ENCODE peak calls at places on chromosomes 5 and 9, in eight cellular contexts. One of them, this sample, is unnamed.
A peak's percentile ranks its signal among the peaks of the same experiment; 100 is the strongest.

GRCh38 chr5:34522599-34523381 is 133.3 kb upstream of the RAI14 start:
- DNase-seq in DMS79 treated with DMSO at 0.1 percent for 48 hours: peak; percentile 36
- DNase-seq in NCI-H2171: peak; percentile 65
- DNase-seq in left kidney: peak; percentile 88
- DNase-seq in caudate nucleus: peak; percentile 13
- DNase-seq in amniotic stem cell: peak; percentile 81
- DNase-seq in HTR-8/SVneo: peak; percentile 92
- DNase-seq in iPS DF 19.7: peak; percentile 96
- DNase-seq in this sample: no peak

GRCh38 chr5:140239939-140240700 is 62.8 kb downstream of the PFDN1 start:
- DNase-seq in HTR-8/SVneo: peak; percentile 62
- DNase-seq in caudate nucleus: no peak
- DNase-seq in DMS79 treated with DMSO at 0.1 percent for 48 hours: no peak
- DNase-seq in left kidney: peak; percentile 82
- DNase-seq in amniotic stem cell: peak; percentile 20
- DNase-seq in NCI-H2171: no peak
- DNase-seq in iPS DF 19.7: peak; percentile 57
- DNase-seq in this sample: no peak

GRCh38 chr5:172477466-172477865 is 23.1 kb upstream of the SH3PXD2B start:
- DNase-seq in left kidney: no peak
- DNase-seq in NCI-H2171: no peak
- DNase-seq in caudate nucleus: no peak
- DNase-seq in HTR-8/SVneo: no peak
- DNase-seq in DMS79 treated with DMSO at 0.1 percent for 48 hours: no peak
- DNase-seq in iPS DF 19.7: no peak
- DNase-seq in amniotic stem cell: no peak
- DNase-seq in this sample: no peak

GRCh38 chr9:137305060-137305787 is 3.2 kb upstream of the NRARP start:
- DNase-seq in left kidney: peak; percentile 91
- DNase-seq in amniotic stem cell: no peak
- DNase-seq in NCI-H2171: peak; percentile 82
- DNase-seq in caudate nucleus: no peak
- DNase-seq in iPS DF 19.7: no peak
- DNase-seq in HTR-8/SVneo: no peak
- DNase-seq in DMS79 treated with DMSO at 0.1 percent for 48 hours: peak; percentile 76
- DNase-seq in this sample: no peak

GRCh38 chr5:140262839-140263238 is 40.1 kb downstream of the PFDN1 start:
- DNase-seq in DMS79 treated with DMSO at 0.1 percent for 48 hours: peak; percentile 4
- DNase-seq in caudate nucleus: no peak
- DNase-seq in amniotic stem cell: no peak
- DNase-seq in NCI-H2171: no peak
- DNase-seq in iPS DF 19.7: no peak
- DNase-seq in HTR-8/SVneo: no peak
- DNase-seq in left kidney: no peak
- DNase-seq in this sample: no peak

GRCh38 chr9:27539479-27540441 is 10.1 kb upstream of the MOB3B start:
- DNase-seq in iPS DF 19.7: no peak
- DNase-seq in NCI-H2171: no peak
- DNase-seq in caudate nucleus: no peak
- DNase-seq in DMS79 treated with DMSO at 0.1 percent for 48 hours: no peak
- DNase-seq in HTR-8/SVneo: no peak
- DNase-seq in amniotic stem cell: no peak
- DNase-seq in left kidney: no peak
- DNase-seq in this sample: no peak

GRCh38 chr5:133967715-133968056 is 739 bp downstream of the C5orf15 start:
- DNase-seq in caudate nucleus: no peak
- DNase-seq in DMS79 treated with DMSO at 0.1 percent for 48 hours: no peak
- DNase-seq in amniotic stem cell: no peak
- DNase-seq in HTR-8/SVneo: no peak
- DNase-seq in left kidney: peak; percentile 52
- DNase-seq in iPS DF 19.7: no peak
- DNase-seq in NCI-H2171: no peak
- DNase-seq in this sample: no peak

GRCh38 chr5:181164076-181164952 is 16.9 kb downstream of the OR2V2 start:
- DNase-seq in amniotic stem cell: no peak
- DNase-seq in left kidney: no peak
- DNase-seq in DMS79 treated with DMSO at 0.1 percent for 48 hours: no peak
- DNase-seq in caudate nucleus: no peak
- DNase-seq in NCI-H2171: no peak
- DNase-seq in HTR-8/SVneo: no peak
- DNase-seq in iPS DF 19.7: no peak
- DNase-seq in this sample: no peak

GRCh38 chr9:115098226-115098965 is 19.6 kb downstream of the TNC start:
- DNase-seq in caudate nucleus: no peak
- DNase-seq in DMS79 treated with DMSO at 0.1 percent for 48 hours: no peak
- DNase-seq in iPS DF 19.7: no peak
- DNase-seq in left kidney: peak; percentile 91
- DNase-seq in HTR-8/SVneo: no peak
- DNase-seq in amniotic stem cell: no peak
- DNase-seq in NCI-H2171: no peak
- DNase-seq in this sample: no peak

GRCh38 chr5:173644700-173645436 is 28.4 kb upstream of the BOD1 start:
- DNase-seq in left kidney: no peak
- DNase-seq in HTR-8/SVneo: no peak
- DNase-seq in iPS DF 19.7: no peak
- DNase-seq in amniotic stem cell: no peak
- DNase-seq in DMS79 treated with DMSO at 0.1 percent for 48 hours: no peak
- DNase-seq in caudate nucleus: no peak
- DNase-seq in NCI-H2171: no peak
- DNase-seq in this sample: no peak

GRCh38 chr9:6512085-6512657 is 99.2 kb downstream of the UHRF2 start:
- DNase-seq in HTR-8/SVneo: no peak
- DNase-seq in NCI-H2171: no peak
- DNase-seq in caudate nucleus: no peak
- DNase-seq in DMS79 treated with DMSO at 0.1 percent for 48 hours: no peak
- DNase-seq in iPS DF 19.7: no peak
- DNase-seq in amniotic stem cell: no peak
- DNase-seq in left kidney: no peak
- DNase-seq in this sample: no peak

GRCh38 chr9:38687389-38687842 is 32.5 kb downstream of the FAM240B start:
- DNase-seq in left kidney: peak; percentile 75
- DNase-seq in NCI-H2171: no peak
- DNase-seq in iPS DF 19.7: no peak
- DNase-seq in amniotic stem cell: no peak
- DNase-seq in DMS79 treated with DMSO at 0.1 percent for 48 hours: peak; percentile 88
- DNase-seq in caudate nucleus: no peak
- DNase-seq in HTR-8/SVneo: no peak
- DNase-seq in this sample: no peak

GRCh38 chr9:108486791-108487190 is 369.0 kb downstream of the ACTL7B start:
- DNase-seq in iPS DF 19.7: no peak
- DNase-seq in left kidney: peak; percentile 3
- DNase-seq in DMS79 treated with DMSO at 0.1 percent for 48 hours: no peak
- DNase-seq in amniotic stem cell: no peak
- DNase-seq in caudate nucleus: no peak
- DNase-seq in NCI-H2171: no peak
- DNase-seq in HTR-8/SVneo: no peak
- DNase-seq in this sample: no peak

GRCh38 chr9:119792242-119792641 is 423.0 kb upstream of the BRINP1 start:
- DNase-seq in DMS79 treated with DMSO at 0.1 percent for 48 hours: no peak
- DNase-seq in iPS DF 19.7: no peak
- DNase-seq in NCI-H2171: no peak
- DNase-seq in HTR-8/SVneo: no peak
- DNase-seq in amniotic stem cell: no peak
- DNase-seq in caudate nucleus: no peak
- DNase-seq in left kidney: no peak
- DNase-seq in this sample: no peak

GRCh38 chr5:113293613-113294340 is 141.0 kb downstream of the TSSK1B start:
- DNase-seq in left kidney: peak; percentile 72
- DNase-seq in iPS DF 19.7: no peak
- DNase-seq in DMS79 treated with DMSO at 0.1 percent for 48 hours: peak; percentile 21
- DNase-seq in caudate nucleus: no peak
- DNase-seq in HTR-8/SVneo: no peak
- DNase-seq in amniotic stem cell: no peak
- DNase-seq in NCI-H2171: no peak
- DNase-seq in this sample: no peak

GRCh38 chr9:123322771-123323481 is 33.1 kb upstream of the CRB2 start:
- DNase-seq in HTR-8/SVneo: no peak
- DNase-seq in iPS DF 19.7: no peak
- DNase-seq in caudate nucleus: no peak
- DNase-seq in left kidney: peak; percentile 55
- DNase-seq in NCI-H2171: no peak
- DNase-seq in amniotic stem cell: no peak
- DNase-seq in DMS79 treated with DMSO at 0.1 percent for 48 hours: no peak
- DNase-seq in this sample: no peak

GRCh38 chr5:149551227-149552037 is at the start of gene CSNK1A1:
- DNase-seq in left kidney: peak; percentile 100
- DNase-seq in amniotic stem cell: peak; percentile 96
- DNase-seq in DMS79 treated with DMSO at 0.1 percent for 48 hours: peak; percentile 85
- DNase-seq in HTR-8/SVneo: peak; percentile 98
- DNase-seq in NCI-H2171: peak; percentile 86
- DNase-seq in caudate nucleus: peak; percentile 92
- DNase-seq in iPS DF 19.7: peak; percentile 91
- DNase-seq in this sample: peak; percentile 93

GRCh38 chr5:16806691-16807433 is 129.2 kb downstream of the MYO10 start:
- DNase-seq in HTR-8/SVneo: no peak
- DNase-seq in caudate nucleus: no peak
- DNase-seq in DMS79 treated with DMSO at 0.1 percent for 48 hours: no peak
- DNase-seq in NCI-H2171: no peak
- DNase-seq in left kidney: peak; percentile 24
- DNase-seq in iPS DF 19.7: no peak
- DNase-seq in amniotic stem cell: no peak
- DNase-seq in this sample: no peak

GRCh38 chr5:140219068-140219971 is 44.3 kb downstream of the CYSTM1 start:
- DNase-seq in amniotic stem cell: no peak
- DNase-seq in left kidney: no peak
- DNase-seq in DMS79 treated with DMSO at 0.1 percent for 48 hours: no peak
- DNase-seq in NCI-H2171: no peak
- DNase-seq in iPS DF 19.7: no peak
- DNase-seq in HTR-8/SVneo: no peak
- DNase-seq in caudate nucleus: no peak
- DNase-seq in this sample: no peak

GRCh38 chr9:35406183-35406959 is 83.5 kb upstream of the RUSC2 start:
- DNase-seq in NCI-H2171: no peak
- DNase-seq in left kidney: peak; percentile 79
- DNase-seq in amniotic stem cell: no peak
- DNase-seq in DMS79 treated with DMSO at 0.1 percent for 48 hours: no peak
- DNase-seq in HTR-8/SVneo: no peak
- DNase-seq in caudate nucleus: no peak
- DNase-seq in iPS DF 19.7: peak; percentile 56
- DNase-seq in this sample: no peak

GRCh38 chr5:179762079-179762780 is 29.6 kb downstream of the MAML1 start:
- DNase-seq in amniotic stem cell: no peak
- DNase-seq in caudate nucleus: no peak
- DNase-seq in left kidney: no peak
- DNase-seq in HTR-8/SVneo: no peak
- DNase-seq in NCI-H2171: no peak
- DNase-seq in DMS79 treated with DMSO at 0.1 percent for 48 hours: no peak
- DNase-seq in iPS DF 19.7: no peak
- DNase-seq in this sample: no peak

GRCh38 chr9:76176176-76176575 is 218.1 kb downstream of the RFK start:
- DNase-seq in NCI-H2171: no peak
- DNase-seq in HTR-8/SVneo: no peak
- DNase-seq in amniotic stem cell: no peak
- DNase-seq in iPS DF 19.7: no peak
- DNase-seq in left kidney: no peak
- DNase-seq in caudate nucleus: no peak
- DNase-seq in DMS79 treated with DMSO at 0.1 percent for 48 hours: no peak
- DNase-seq in this sample: no peak

GRCh38 chr9:113602126-113603119 is 138.9 kb downstream of the RGS3 start:
- DNase-seq in HTR-8/SVneo: no peak
- DNase-seq in DMS79 treated with DMSO at 0.1 percent for 48 hours: peak; percentile 69
- DNase-seq in left kidney: peak; percentile 88
- DNase-seq in iPS DF 19.7: no peak
- DNase-seq in NCI-H2171: peak; percentile 92
- DNase-seq in amniotic stem cell: no peak
- DNase-seq in caudate nucleus: no peak
- DNase-seq in this sample: no peak

GRCh38 chr5:71695069-71695468 is 24.0 kb upstream of the CARTPT start:
- DNase-seq in left kidney: no peak
- DNase-seq in DMS79 treated with DMSO at 0.1 percent for 48 hours: no peak
- DNase-seq in HTR-8/SVneo: no peak
- DNase-seq in caudate nucleus: no peak
- DNase-seq in NCI-H2171: no peak
- DNase-seq in iPS DF 19.7: no peak
- DNase-seq in amniotic stem cell: no peak
- DNase-seq in this sample: no peak

GRCh38 chr5:52498607-52499006 is 289.1 kb upstream of the ITGA1 start:
- DNase-seq in NCI-H2171: no peak
- DNase-seq in amniotic stem cell: no peak
- DNase-seq in DMS79 treated with DMSO at 0.1 percent for 48 hours: peak; percentile 86
- DNase-seq in caudate nucleus: no peak
- DNase-seq in HTR-8/SVneo: no peak
- DNase-seq in left kidney: no peak
- DNase-seq in iPS DF 19.7: no peak
- DNase-seq in this sample: no peak

GRCh38 chr5:1432296-1432695 is 12.9 kb downstream of the SLC6A3 start:
- DNase-seq in iPS DF 19.7: no peak
- DNase-seq in left kidney: no peak
- DNase-seq in DMS79 treated with DMSO at 0.1 percent for 48 hours: no peak
- DNase-seq in amniotic stem cell: no peak
- DNase-seq in NCI-H2171: no peak
- DNase-seq in caudate nucleus: no peak
- DNase-seq in HTR-8/SVneo: no peak
- DNase-seq in this sample: no peak

GRCh38 chr9:134475051-134475790 is 149.0 kb downstream of the RXRA start:
- DNase-seq in DMS79 treated with DMSO at 0.1 percent for 48 hours: no peak
- DNase-seq in iPS DF 19.7: no peak
- DNase-seq in HTR-8/SVneo: no peak
- DNase-seq in amniotic stem cell: peak; percentile 21
- DNase-seq in NCI-H2171: no peak
- DNase-seq in caudate nucleus: no peak
- DNase-seq in left kidney: peak; percentile 68
- DNase-seq in this sample: no peak

This sample was measured in SIG-M5.